ENCODE peak calls at places on chromosomes 2 and 18, in six cellular contexts. A, X, U, G, F and T are unnamed samples.

GRCh38 chr2:121907905-121908304 is 152.5 kb downstream of the TSN start:
- DNase-seq in A (no peak), X (no peak), U (no peak), G (no peak), F (no peak), T (no peak)

GRCh38 chr18:23722646-23723045 is 33.4 kb downstream of the LAMA3 start:
- DNase-seq in A (no peak), X (no peak), U (no peak), G (no peak), F (no peak), T (no peak)

GRCh38 chr2:152925540-152926448 is 207.4 kb downstream of the ARL6IP6 start:
- DNase-seq in A (no peak), X (peak), U (peak), G (peak), F (peak), T (peak)

GRCh38 chr2:188410504-188411235 is 119.0 kb downstream of the GULP1 start:
- DNase-seq in A (no peak), X (no peak), U (no peak), G (peak), F (peak), T (no peak)

GRCh38 chr2:9207641-9208301 is 1.2 kb downstream of the ASAP2 start:
- DNase-seq in A (no peak), X (peak), U (no peak), G (no peak), F (peak), T (no peak)

GRCh38 chr2:66113116-66113515 is 321.8 kb upstream of the MEIS1 start:
- DNase-seq in A (no peak), X (no peak), U (no peak), G (no peak), F (no peak), T (no peak)

GRCh38 chr2:121527009-121527682 is 3.5 kb upstream of the RNU4ATAC start:
- DNase-seq in A (no peak), X (peak), U (no peak), G (no peak), F (peak), T (no peak)

GRCh38 chr18:59919026-59919425 is 19.2 kb downstream of the PMAIP1 start:
- DNase-seq in A (no peak), X (no peak), U (no peak), G (no peak), F (no peak), T (no peak)

GRCh38 chr18:37742436-37742835 is 176.8 kb upstream of the CELF4 start:
- DNase-seq in A (no peak), X (no peak), U (no peak), G (no peak), F (no peak), T (no peak)

GRCh38 chr2:46924038-46924437 is 8.4 kb upstream of the MCFD2 start:
- DNase-seq in A (no peak), X (no peak), U (no peak), G (no peak), F (no peak), T (no peak)

GRCh38 chr2:39093208-39093898 is 27.5 kb downstream of the SOS1 start:
- DNase-seq in A (no peak), X (no peak), U (no peak), G (no peak), F (no peak), T (no peak)

GRCh38 chr2:141021109-141021508 is 1109.7 kb downstream of the LRP1B start:
- DNase-seq in A (no peak), X (no peak), U (no peak), G (peak), F (peak), T (no peak)